ENCODE peak calls at places on chromosomes 11 and 22, in seven cellular contexts. One of them, this sample, is unnamed.

GRCh38 chr11:12007769-12008737 is at the start of gene DKK3:
- DNase-seq in EH: peak
- DNase-seq in NCI-H524 treated with DMSO at 0.1 percent for 48 hours: no peak
- DNase-seq in activated CD4-positive, alpha-beta T cell treated with anti-CD3 and anti-CD28 coated beads for 24 hours: no peak
- DNase-seq in cerebellum: peak
- DNase-seq in aorta: no peak
- DNase-seq in NCI-H774: no peak
- DNase-seq in this sample: no peak

GRCh38 chr11:41795004-41795403 is 335.6 kb upstream of the LRRC4C start:
- DNase-seq in EH: no peak
- DNase-seq in NCI-H524 treated with DMSO at 0.1 percent for 48 hours: no peak
- DNase-seq in activated CD4-positive, alpha-beta T cell treated with anti-CD3 and anti-CD28 coated beads for 24 hours: no peak
- DNase-seq in cerebellum: no peak
- DNase-seq in aorta: no peak
- DNase-seq in NCI-H774: no peak
- DNase-seq in this sample: no peak

GRCh38 chr11:113091578-113091844 is 130.3 kb downstream of the NCAM1 start:
- DNase-seq in EH: no peak
- DNase-seq in NCI-H524 treated with DMSO at 0.1 percent for 48 hours: no peak
- DNase-seq in activated CD4-positive, alpha-beta T cell treated with anti-CD3 and anti-CD28 coated beads for 24 hours: no peak
- DNase-seq in cerebellum: no peak
- DNase-seq in aorta: no peak
- DNase-seq in NCI-H774: no peak
- DNase-seq in this sample: no peak

GRCh38 chr11:44799036-44799435 is 72.3 kb downstream of the TSPAN18 start:
- DNase-seq in EH: no peak
- DNase-seq in NCI-H524 treated with DMSO at 0.1 percent for 48 hours: no peak
- DNase-seq in activated CD4-positive, alpha-beta T cell treated with anti-CD3 and anti-CD28 coated beads for 24 hours: no peak
- DNase-seq in cerebellum: no peak
- DNase-seq in aorta: no peak
- DNase-seq in NCI-H774: no peak
- DNase-seq in this sample: no peak

GRCh38 chr22:44520695-44521094 is 22.7 kb upstream of the RTL6 start:
- DNase-seq in EH: peak
- DNase-seq in NCI-H524 treated with DMSO at 0.1 percent for 48 hours: no peak
- DNase-seq in activated CD4-positive, alpha-beta T cell treated with anti-CD3 and anti-CD28 coated beads for 24 hours: no peak
- DNase-seq in cerebellum: no peak
- DNase-seq in aorta: no peak
- DNase-seq in NCI-H774: no peak
- DNase-seq in this sample: no peak

GRCh38 chr11:3856856-3857553 is 1.5 kb downstream of the STIM1 start:
- DNase-seq in EH: no peak
- DNase-seq in NCI-H524 treated with DMSO at 0.1 percent for 48 hours: no peak
- DNase-seq in activated CD4-positive, alpha-beta T cell treated with anti-CD3 and anti-CD28 coated beads for 24 hours: no peak
- DNase-seq in cerebellum: no peak
- DNase-seq in aorta: no peak
- DNase-seq in NCI-H774: no peak
- DNase-seq in this sample: no peak

GRCh38 chr11:10588904-10589303 is 20.4 kb upstream of the LYVE1 start:
- DNase-seq in EH: peak
- DNase-seq in NCI-H524 treated with DMSO at 0.1 percent for 48 hours: no peak
- DNase-seq in activated CD4-positive, alpha-beta T cell treated with anti-CD3 and anti-CD28 coated beads for 24 hours: no peak
- DNase-seq in cerebellum: no peak
- DNase-seq in aorta: no peak
- DNase-seq in NCI-H774: no peak
- DNase-seq in this sample: no peak

GRCh38 chr11:83852775-83853442 is 566.7 kb upstream of the CCDC90B start:
- DNase-seq in EH: no peak
- DNase-seq in NCI-H524 treated with DMSO at 0.1 percent for 48 hours: no peak
- DNase-seq in activated CD4-positive, alpha-beta T cell treated with anti-CD3 and anti-CD28 coated beads for 24 hours: no peak
- DNase-seq in cerebellum: no peak
- DNase-seq in aorta: no peak
- DNase-seq in NCI-H774: no peak
- DNase-seq in this sample: no peak

GRCh38 chr22:46303347-46303965 is 6.8 kb downstream of the GTSE1 start:
- DNase-seq in EH: peak
- DNase-seq in NCI-H524 treated with DMSO at 0.1 percent for 48 hours: no peak
- DNase-seq in activated CD4-positive, alpha-beta T cell treated with anti-CD3 and anti-CD28 coated beads for 24 hours: no peak
- DNase-seq in cerebellum: no peak
- DNase-seq in aorta: no peak
- DNase-seq in NCI-H774: no peak
- DNase-seq in this sample: no peak

GRCh38 chr11:76641905-76642304 is 28.6 kb downstream of the LRRC32 start:
- DNase-seq in EH: no peak
- DNase-seq in NCI-H524 treated with DMSO at 0.1 percent for 48 hours: no peak
- DNase-seq in activated CD4-positive, alpha-beta T cell treated with anti-CD3 and anti-CD28 coated beads for 24 hours: no peak
- DNase-seq in cerebellum: no peak
- DNase-seq in aorta: no peak
- DNase-seq in NCI-H774: no peak
- DNase-seq in this sample: no peak

GRCh38 chr11:16956538-16957153 is 57.6 kb downstream of the PLEKHA7 start:
- DNase-seq in EH: no peak
- DNase-seq in NCI-H524 treated with DMSO at 0.1 percent for 48 hours: no peak
- DNase-seq in activated CD4-positive, alpha-beta T cell treated with anti-CD3 and anti-CD28 coated beads for 24 hours: no peak
- DNase-seq in cerebellum: no peak
- DNase-seq in aorta: no peak
- DNase-seq in NCI-H774: no peak
- DNase-seq in this sample: no peak

GRCh38 chr11:69259072-69259471 is 34.9 kb upstream of the MYEOV start:
- DNase-seq in EH: peak
- DNase-seq in NCI-H524 treated with DMSO at 0.1 percent for 48 hours: no peak
- DNase-seq in activated CD4-positive, alpha-beta T cell treated with anti-CD3 and anti-CD28 coated beads for 24 hours: no peak
- DNase-seq in cerebellum: no peak
- DNase-seq in aorta: no peak
- DNase-seq in NCI-H774: no peak
- DNase-seq in this sample: no peak

GRCh38 chr11:30147293-30147692 is 83.5 kb upstream of the FSHB start:
- DNase-seq in EH: no peak
- DNase-seq in NCI-H524 treated with DMSO at 0.1 percent for 48 hours: no peak
- DNase-seq in activated CD4-positive, alpha-beta T cell treated with anti-CD3 and anti-CD28 coated beads for 24 hours: no peak
- DNase-seq in cerebellum: no peak
- DNase-seq in aorta: no peak
- DNase-seq in NCI-H774: no peak
- DNase-seq in this sample: no peak

GRCh38 chr11:79439430-79439892 is 1.4 kb downstream of the TENM4 start:
- DNase-seq in EH: peak
- DNase-seq in NCI-H524 treated with DMSO at 0.1 percent for 48 hours: peak
- DNase-seq in activated CD4-positive, alpha-beta T cell treated with anti-CD3 and anti-CD28 coated beads for 24 hours: no peak
- DNase-seq in cerebellum: no peak
- DNase-seq in aorta: no peak
- DNase-seq in NCI-H774: peak
- DNase-seq in this sample: no peak

GRCh38 chr11:133964946-133965632 is 8.3 kb upstream of the IGSF9B start:
- DNase-seq in EH: peak
- DNase-seq in NCI-H524 treated with DMSO at 0.1 percent for 48 hours: no peak
- DNase-seq in activated CD4-positive, alpha-beta T cell treated with anti-CD3 and anti-CD28 coated beads for 24 hours: no peak
- DNase-seq in cerebellum: no peak
- DNase-seq in aorta: no peak
- DNase-seq in NCI-H774: no peak
- DNase-seq in this sample: no peak

GRCh38 chr11:84163115-84163514 is 876.9 kb upstream of the CCDC90B start:
- DNase-seq in EH: no peak
- DNase-seq in NCI-H524 treated with DMSO at 0.1 percent for 48 hours: no peak
- DNase-seq in activated CD4-positive, alpha-beta T cell treated with anti-CD3 and anti-CD28 coated beads for 24 hours: no peak
- DNase-seq in cerebellum: no peak
- DNase-seq in aorta: no peak
- DNase-seq in NCI-H774: no peak
- DNase-seq in this sample: no peak